ENCODE peak calls at places on chromosomes 12 and 14, in four cellular contexts. One of them, this sample, is unnamed.

GRCh38 chr14:76729953-76730505 is 31.2 kb upstream of the VASH1 start:
- DNase-seq in stomach: no peak
- DNase-seq in prostate gland: no peak
- DNase-seq in GM12892: no peak
- DNase-seq in this sample: no peak

GRCh38 chr12:6372403-6373003 is 2.9 kb downstream of the SCNN1A start:
- DNase-seq in prostate gland: peak
- DNase-seq in stomach: peak
- DNase-seq in GM12892: no peak
- DNase-seq in this sample: no peak

GRCh38 chr12:75327642-75328041 is 2.5 kb downstream of the CAPS2 start:
- DNase-seq in GM12892: no peak
- DNase-seq in prostate gland: no peak
- DNase-seq in stomach: no peak
- DNase-seq in this sample: no peak

GRCh38 chr12:14567311-14568195 is at the start of gene PLBD1:
- DNase-seq in prostate gland: peak
- DNase-seq in GM12892: peak
- DNase-seq in stomach: peak
- DNase-seq in this sample: no peak

GRCh38 chr12:25286837-25287236 is 36.1 kb upstream of the KRAS start:
- DNase-seq in prostate gland: no peak
- DNase-seq in stomach: no peak
- DNase-seq in GM12892: no peak
- DNase-seq in this sample: no peak

GRCh38 chr12:55699471-55700055 is 8.1 kb downstream of the ITGA7 start:
- DNase-seq in prostate gland: no peak
- DNase-seq in stomach: no peak
- DNase-seq in GM12892: no peak
- DNase-seq in this sample: no peak

GRCh38 chr12:82461851-82462250 is 103.5 kb downstream of the METTL25 start:
- DNase-seq in GM12892: no peak
- DNase-seq in prostate gland: no peak
- DNase-seq in stomach: no peak
- DNase-seq in this sample: no peak

GRCh38 chr12:89513544-89513943 is 11.1 kb downstream of the GALNT4 start:
- DNase-seq in stomach: no peak
- DNase-seq in prostate gland: no peak
- DNase-seq in GM12892: no peak
- DNase-seq in this sample: no peak

GRCh38 chr14:105283899-105284298 is 16.9 kb downstream of the BRF1 start:
- DNase-seq in stomach: no peak
- DNase-seq in prostate gland: no peak
- DNase-seq in GM12892: no peak
- DNase-seq in this sample: no peak

GRCh38 chr12:82279597-82279996 is 78.6 kb downstream of the CCDC59 start:
- DNase-seq in GM12892: no peak
- DNase-seq in stomach: no peak
- DNase-seq in prostate gland: no peak
- DNase-seq in this sample: no peak

GRCh38 chr14:92577321-92577742 is 63.8 kb downstream of the RIN3 start:
- DNase-seq in prostate gland: no peak
- DNase-seq in GM12892: peak
- DNase-seq in stomach: no peak
- DNase-seq in this sample: peak

GRCh38 chr12:2413999-2414792 is 361.4 kb downstream of the CACNA1C start:
- DNase-seq in prostate gland: no peak
- DNase-seq in stomach: no peak
- DNase-seq in GM12892: no peak
- DNase-seq in this sample: no peak

GRCh38 chr12:105820407-105821140 is 318.2 kb downstream of the NUAK1 start:
- DNase-seq in GM12892: no peak
- DNase-seq in prostate gland: peak
- DNase-seq in stomach: no peak
- DNase-seq in this sample: no peak

GRCh38 chr12:102957339-102958050 is at the start of gene ASCL1:
- DNase-seq in stomach: no peak
- DNase-seq in GM12892: no peak
- DNase-seq in prostate gland: no peak
- DNase-seq in this sample: no peak

GRCh38 chr12:65821336-65821735 is 2.9 kb upstream of the HMGA2 start:
- DNase-seq in stomach: no peak
- DNase-seq in GM12892: no peak
- DNase-seq in prostate gland: no peak
- DNase-seq in this sample: no peak

GRCh38 chr12:59005195-59005961 is 85.1 kb upstream of the LRIG3 start:
- DNase-seq in GM12892: no peak
- DNase-seq in stomach: no peak
- DNase-seq in prostate gland: no peak
- DNase-seq in this sample: no peak

GRCh38 chr12:77847060-77847541 is 16.4 kb downstream of the NAV3 start:
- DNase-seq in stomach: no peak
- DNase-seq in prostate gland: no peak
- DNase-seq in GM12892: peak
- DNase-seq in this sample: peak

GRCh38 chr12:47786662-47786974 is 13.6 kb downstream of the SLC48A1 start:
- DNase-seq in GM12892: no peak
- DNase-seq in prostate gland: no peak
- DNase-seq in stomach: no peak
- DNase-seq in this sample: no peak

GRCh38 chr12:108907861-108908302 is 28.0 kb downstream of the DAO start:
- DNase-seq in prostate gland: no peak
- DNase-seq in stomach: no peak
- DNase-seq in GM12892: no peak
- DNase-seq in this sample: no peak

GRCh38 chr14:26191123-26191522 is 406.7 kb downstream of the NOVA1 start:
- DNase-seq in prostate gland: no peak
- DNase-seq in stomach: no peak
- DNase-seq in GM12892: no peak
- DNase-seq in this sample: no peak

GRCh38 chr14:66642264-66642663 is 134.3 kb downstream of the GPHN start:
- DNase-seq in GM12892: no peak
- DNase-seq in stomach: no peak
- DNase-seq in prostate gland: no peak
- DNase-seq in this sample: no peak

GRCh38 chr12:53452159-53453077 is 516 bp downstream of the PCBP2 start:
- DNase-seq in GM12892: peak
- DNase-seq in stomach: peak
- DNase-seq in prostate gland: peak
- DNase-seq in this sample: no peak

GRCh38 chr14:63752449-63753169 is 24.7 kb upstream of the SGPP1 start:
- DNase-seq in prostate gland: no peak
- DNase-seq in GM12892: no peak
- DNase-seq in stomach: no peak
- DNase-seq in this sample: no peak

GRCh38 chr12:47863467-47863866 is 41.3 kb downstream of the VDR start:
- DNase-seq in prostate gland: peak
- DNase-seq in stomach: no peak
- DNase-seq in GM12892: no peak
- DNase-seq in this sample: no peak

GRCh38 chr14:105119410-105120025 is 49.1 kb downstream of the JAG2 start:
- DNase-seq in prostate gland: no peak
- DNase-seq in stomach: no peak
- DNase-seq in GM12892: no peak
- DNase-seq in this sample: no peak

GRCh38 chr12:42145197-42145549 is 499 bp upstream of the GXYLT1 start:
- DNase-seq in stomach: no peak
- DNase-seq in GM12892: no peak
- DNase-seq in prostate gland: no peak
- DNase-seq in this sample: no peak

GRCh38 chr14:102484316-102484715 is 25.3 kb downstream of the ANKRD9 start:
- DNase-seq in GM12892: no peak
- DNase-seq in stomach: no peak
- DNase-seq in prostate gland: no peak
- DNase-seq in this sample: no peak

GRCh38 chr12:95473440-95473946 is 459 bp upstream of the METAP2 start:
- DNase-seq in prostate gland: peak
- DNase-seq in GM12892: peak
- DNase-seq in stomach: peak
- DNase-seq in this sample: peak

GRCh38 chr12:74043343-74043742 is 494.3 kb upstream of the ATXN7L3B start:
- DNase-seq in GM12892: no peak
- DNase-seq in prostate gland: no peak
- DNase-seq in stomach: no peak
- DNase-seq in this sample: no peak

GRCh38 chr12:124548854-124549378 is 18.5 kb downstream of the NCOR2 start:
- DNase-seq in prostate gland: peak
- DNase-seq in GM12892: no peak
- DNase-seq in stomach: peak
- DNase-seq in this sample: no peak

GRCh38 chr12:121839106-121839992 is 19.3 kb downstream of the HPD start:
- DNase-seq in prostate gland: peak
- DNase-seq in stomach: peak
- DNase-seq in GM12892: peak
- DNase-seq in this sample: peak

DNA sequence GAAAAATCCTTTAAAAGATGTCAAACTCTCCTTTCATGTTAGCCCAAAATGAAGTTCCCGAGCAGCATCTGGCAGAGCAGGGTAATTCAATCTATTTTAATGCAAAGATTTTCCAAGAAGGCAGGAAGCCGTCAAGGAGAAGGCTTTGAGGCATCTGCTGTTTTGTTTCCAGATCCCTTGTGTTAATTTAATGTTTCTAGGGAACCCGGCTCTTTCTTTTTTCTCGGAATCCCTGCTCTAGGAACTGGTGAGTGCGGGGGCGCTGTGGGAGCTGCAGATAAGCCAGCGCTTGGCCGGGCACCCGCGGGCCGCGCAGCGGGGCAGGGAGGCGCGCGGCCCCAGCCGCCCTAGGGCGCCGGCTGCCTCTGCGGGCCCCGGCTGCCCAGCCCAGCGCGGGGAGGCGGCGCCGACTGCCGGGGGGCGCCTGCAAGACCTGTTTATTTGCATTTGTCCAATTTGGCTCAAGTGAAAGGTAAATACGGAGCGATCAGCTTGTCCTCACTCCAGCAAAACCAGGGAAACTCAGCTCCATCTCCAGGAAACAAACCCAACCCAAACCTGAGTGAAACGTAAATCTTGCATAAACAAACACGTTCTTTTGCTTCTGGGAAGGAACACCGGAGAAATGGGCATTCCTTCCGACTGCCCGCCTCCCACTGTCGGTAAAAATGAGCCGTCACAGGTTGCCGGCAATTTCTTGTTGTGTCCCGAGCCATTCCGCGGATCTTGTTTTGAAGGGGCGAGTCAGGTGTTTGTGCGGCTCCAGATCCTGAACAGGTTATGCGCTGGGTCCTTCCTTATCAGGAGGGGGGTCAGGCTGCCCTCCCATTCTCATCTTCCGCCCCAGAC is 65.1 kb downstream of the CRADD start:
- DNase-seq in stomach: peak
- DNase-seq in GM12892: peak
- DNase-seq in prostate gland: peak
- DNase-seq in this sample: no peak
- TF ChIP-seq POLR2A in stomach: no peak
- TF ChIP-seq POLR2A in GM12892: no peak
- TF ChIP-seq POLR2A in prostate gland: peak
- TF ChIP-seq POLR2A in this sample: peak

GRCh38 chr12:630656-631632 is 32.3 kb downstream of the NINJ2 start:
- DNase-seq in prostate gland: no peak
- DNase-seq in stomach: peak
- DNase-seq in GM12892: peak
- DNase-seq in this sample: no peak
- TF ChIP-seq POLR2A in prostate gland: no peak
- TF ChIP-seq POLR2A in stomach: no peak
- TF ChIP-seq POLR2A in GM12892: peak
- TF ChIP-seq POLR2A in this sample: peak

GRCh38 chr12:50400104-50400637 is 514 bp upstream of the LARP4 start:
- DNase-seq in stomach: no peak
- DNase-seq in GM12892: no peak
- DNase-seq in prostate gland: no peak
- DNase-seq in this sample: no peak

GRCh38 chr12:50402270-50403000 is 1.8 kb downstream of the LARP4 start:
- DNase-seq in stomach: no peak
- DNase-seq in GM12892: no peak
- DNase-seq in prostate gland: no peak
- DNase-seq in this sample: no peak

GRCh38 chr12:50398931-50399330 is 1.8 kb upstream of the LARP4 start:
- DNase-seq in GM12892: no peak
- DNase-seq in stomach: no peak
- DNase-seq in prostate gland: no peak
- DNase-seq in this sample: no peak

GRCh38 chr12:50401383-50402155 is 884 bp downstream of the LARP4 start:
- DNase-seq in GM12892: no peak
- DNase-seq in prostate gland: peak
- DNase-seq in stomach: no peak
- DNase-seq in this sample: no peak

DNA sequence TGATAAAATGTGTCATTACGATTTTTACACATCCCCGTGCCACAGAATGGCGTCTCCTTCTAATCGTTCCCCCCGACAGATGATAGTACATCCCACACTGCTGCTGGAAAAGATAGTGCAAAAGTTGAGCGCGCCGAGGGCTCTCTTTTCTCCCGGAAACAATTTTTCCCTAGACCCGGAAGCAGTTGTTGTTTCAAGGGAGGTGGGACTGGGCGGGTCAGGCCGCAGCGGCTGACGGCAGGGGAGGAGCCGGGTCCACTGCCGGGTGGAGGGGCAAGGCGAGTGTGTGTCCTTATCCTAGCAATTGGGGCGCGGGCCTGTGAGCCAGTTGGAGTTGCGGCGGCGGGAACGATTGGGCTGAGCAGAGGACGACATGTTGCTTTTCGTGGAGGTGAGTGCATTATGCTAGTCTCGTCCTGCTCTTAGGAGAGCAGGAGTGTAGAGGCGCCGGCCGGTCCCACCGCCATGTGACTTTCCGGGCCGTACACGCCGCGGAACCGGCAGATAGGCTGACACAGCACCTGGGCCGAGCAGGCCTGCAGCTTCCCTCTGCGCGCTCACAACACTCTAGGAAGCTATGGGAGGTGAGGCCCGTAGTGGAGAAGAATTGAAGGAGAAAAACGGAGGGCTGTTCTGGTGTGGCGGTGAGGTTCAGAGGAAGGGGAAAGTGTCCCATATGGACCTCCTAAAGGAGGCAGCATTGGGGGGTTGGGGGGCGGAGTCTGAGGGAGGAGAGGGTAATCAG is at the start of gene LARP4:
- DNase-seq in prostate gland: peak
- DNase-seq in stomach: peak
- DNase-seq in GM12892: peak
- DNase-seq in this sample: peak
- TF ChIP-seq POLR2A in prostate gland: peak
- TF ChIP-seq POLR2A in stomach: no peak
- TF ChIP-seq POLR2A in GM12892: peak
- TF ChIP-seq POLR2A in this sample: peak

GRCh38 chr14:52010173-52010693 is 20.9 kb downstream of the RTRAF start:
- DNase-seq in GM12892: no peak
- DNase-seq in prostate gland: no peak
- DNase-seq in stomach: no peak
- DNase-seq in this sample: no peak
- TF ChIP-seq POLR2A in GM12892: no peak
- TF ChIP-seq POLR2A in prostate gland: no peak
- TF ChIP-seq POLR2A in stomach: no peak
- TF ChIP-seq POLR2A in this sample: no peak

GRCh38 chr14:98847520-98848468 is 424.2 kb downstream of the BCL11B start:
- DNase-seq in stomach: no peak
- DNase-seq in prostate gland: no peak
- DNase-seq in GM12892: no peak
- DNase-seq in this sample: no peak
- TF ChIP-seq POLR2A in stomach: no peak
- TF ChIP-seq POLR2A in prostate gland: no peak
- TF ChIP-seq POLR2A in GM12892: no peak
- TF ChIP-seq POLR2A in this sample: no peak

GRCh38 chr14:75662966-75663365 is 1.9 kb downstream of the TTLL5 start:
- DNase-seq in GM12892: no peak
- DNase-seq in prostate gland: no peak
- DNase-seq in stomach: no peak
- DNase-seq in this sample: no peak
- TF ChIP-seq POLR2A in GM12892: no peak
- TF ChIP-seq POLR2A in prostate gland: no peak
- TF ChIP-seq POLR2A in stomach: no peak
- TF ChIP-seq POLR2A in this sample: no peak

This sample was measured in GM12878.